ENCODE peak calls at places on chromosomes 6 and 20, in ten cellular contexts. W is adipocyte, L is astrocyte, E is IMR-90, J is ovary, N is cardiac muscle cell, Z is PC-9, F is endothelial cell of umbilical vein, T is BJ, B is GM23248. U is an unnamed sample.

GRCh38 chr6:11011787-11012234 is 32.3 kb downstream of the ELOVL2 start:
- DNase-seq in J (no peak), F (no peak), Z (peak; percentile 20), T (no peak), N (peak; percentile 65), L (no peak), W (no peak), B (peak; percentile 53), E (no peak), U (peak; percentile 72)

GRCh38 chr6:53325785-53326184 is 23.0 kb downstream of the ELOVL5 start:
- DNase-seq in J (no peak), Z (no peak), E (no peak), N (no peak), T (no peak), F (no peak), W (no peak), B (peak; percentile 65), L (peak; percentile 48), U (no peak)

GRCh38 chr6:132818404-132819359 is 4.3 kb downstream of the RPS12 start:
- DNase-seq in J (no peak), N (peak; percentile 30), L (no peak), F (no peak), Z (no peak), E (peak; percentile 30), W (peak; percentile 36), B (peak; percentile 50), T (no peak), U (no peak)

GRCh38 chr6:159077123-159077522 is 32.3 kb upstream of the TAGAP start:
- DNase-seq in N (peak; percentile 34), B (no peak), T (no peak), W (no peak), J (no peak), L (no peak), F (no peak), Z (no peak), E (no peak), U (no peak)

GRCh38 chr6:125099211-125100017 is 54.2 kb upstream of the TPD52L1 start:
- DNase-seq in Z (peak; percentile 74), L (peak; percentile 57), J (peak; percentile 49), T (no peak), N (peak; percentile 73), E (peak; percentile 50), W (peak; percentile 76), F (peak; percentile 60), B (peak; percentile 82), U (peak; percentile 46)

GRCh38 chr20:11247059-11247630 is 573.3 kb upstream of the JAG1 start:
- DNase-seq in L (no peak), W (no peak), Z (no peak), F (no peak), J (no peak), E (no peak), B (no peak), T (no peak), N (no peak), U (no peak)

GRCh38 chr20:43959079-43959919 is 44.6 kb downstream of the TOX2 start:
- DNase-seq in F (peak; percentile 52), B (peak; percentile 47), T (no peak), J (no peak), N (peak; percentile 62), L (no peak), Z (no peak), W (no peak), E (no peak), U (no peak)

GRCh38 chr20:37723668-37724067 is 29.8 kb downstream of the CTNNBL1 start:
- DNase-seq in F (no peak), Z (no peak), E (no peak), J (no peak), N (no peak), T (no peak), L (no peak), B (no peak), W (no peak), U (no peak)

GRCh38 chr20:21102691-21103311 is 3.4 kb downstream of the LINC00237 start:
- DNase-seq in B (peak; percentile 41), N (peak; percentile 31), Z (no peak), W (peak; percentile 22), F (no peak), E (peak; percentile 1), J (no peak), L (no peak), T (no peak), U (peak; percentile 41)

GRCh38 chr6:18155273-18155863 is at the start of gene KDM1B:
- DNase-seq in T (peak; percentile 81), Z (peak; percentile 99), W (peak; percentile 99), L (peak; percentile 92), F (peak; percentile 98), B (peak; percentile 99), N (peak; percentile 99), E (peak; percentile 98), J (peak; percentile 98), U (peak; percentile 98)

GRCh38 chr20:62940875-62941274 is 2.9 kb downstream of the GID8 start:
- DNase-seq in B (no peak), T (no peak), N (no peak), F (no peak), J (no peak), W (no peak), E (no peak), Z (no peak), L (no peak), U (no peak)
- H3K4me3 ChIP-seq in B (no peak overlapping the region), T (no peak overlapping the region), N (no peak overlapping the region), F (no peak overlapping the region), J (no peak overlapping the region), W (no peak overlapping the region), E (no peak overlapping the region), Z (no peak overlapping the region), L (no peak overlapping the region), U (no peak overlapping the region)

DNA sequence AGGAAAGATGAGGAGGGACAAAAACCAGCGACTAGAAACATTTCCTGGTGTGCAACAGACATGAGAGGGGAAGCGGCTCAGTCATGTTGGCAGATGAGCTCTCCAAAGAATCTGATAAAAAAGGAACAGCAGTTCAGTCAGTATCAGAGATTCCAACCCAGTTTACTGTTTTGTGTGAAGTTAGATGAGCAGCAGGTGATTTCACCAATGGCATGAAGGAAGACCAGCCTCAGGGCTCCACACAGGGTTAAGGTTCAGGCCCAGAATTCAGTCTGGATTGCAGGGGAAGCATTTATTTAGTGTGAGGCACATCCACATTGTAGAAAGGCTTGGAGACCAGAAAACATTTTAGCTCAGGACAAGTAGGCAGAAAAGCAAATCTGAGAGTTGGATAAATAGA is 317.8 kb downstream of the C6orf118 start:
- DNase-seq in L (no peak), N (no peak), E (no peak), B (no peak), W (no peak), T (no peak), Z (no peak), F (no peak), J (no peak), U (no peak)
- H3K27me3 ChIP-seq in L (no peaks in the 10 kb centered on the region), N (no peaks in the 10 kb centered on the region), E (no peaks in the 10 kb centered on the region), B (no peaks in the 10 kb centered on the region), W (no peaks in the 10 kb centered on the region), T (no peaks in the 10 kb centered on the region), Z (peaks cover 11% of the 10 kb centered on the region), F (no peaks in the 10 kb centered on the region), J (no peaks in the 10 kb centered on the region), U (no peaks in the 10 kb centered on the region)

GRCh38 chr6:26193467-26194328 is 106.5 kb downstream of the HFE start:
- DNase-seq in B (no peak), N (no peak), Z (no peak), L (no peak), T (no peak), E (no peak), F (no peak), W (no peak), J (no peak), U (no peak)

GRCh38 chr6:26194329-26194701 is 107.1 kb downstream of the HFE start:
- DNase-seq in W (no peak), F (no peak), T (no peak), J (no peak), B (no peak), Z (no peak), E (no peak), L (no peak), N (no peak), U (no peak)

GRCh38 chr6:26195376-26195923 is 108.2 kb downstream of the HFE start:
- DNase-seq in B (peak; percentile 96), T (peak; percentile 86), L (peak; percentile 95), J (peak; percentile 87), W (peak; percentile 97), F (peak; percentile 96), E (peak; percentile 97), N (peak; percentile 95), Z (peak; percentile 67), U (peak; percentile 89)

GRCh38 chr6:26195924-26196845 is 109.0 kb downstream of the HFE start:
- DNase-seq in Z (no peak), F (peak; percentile 28), L (no peak), W (peak; percentile 47), T (no peak), J (no peak), E (peak; percentile 23), B (peak; percentile 52), N (peak; percentile 23), U (no peak)

DNA sequence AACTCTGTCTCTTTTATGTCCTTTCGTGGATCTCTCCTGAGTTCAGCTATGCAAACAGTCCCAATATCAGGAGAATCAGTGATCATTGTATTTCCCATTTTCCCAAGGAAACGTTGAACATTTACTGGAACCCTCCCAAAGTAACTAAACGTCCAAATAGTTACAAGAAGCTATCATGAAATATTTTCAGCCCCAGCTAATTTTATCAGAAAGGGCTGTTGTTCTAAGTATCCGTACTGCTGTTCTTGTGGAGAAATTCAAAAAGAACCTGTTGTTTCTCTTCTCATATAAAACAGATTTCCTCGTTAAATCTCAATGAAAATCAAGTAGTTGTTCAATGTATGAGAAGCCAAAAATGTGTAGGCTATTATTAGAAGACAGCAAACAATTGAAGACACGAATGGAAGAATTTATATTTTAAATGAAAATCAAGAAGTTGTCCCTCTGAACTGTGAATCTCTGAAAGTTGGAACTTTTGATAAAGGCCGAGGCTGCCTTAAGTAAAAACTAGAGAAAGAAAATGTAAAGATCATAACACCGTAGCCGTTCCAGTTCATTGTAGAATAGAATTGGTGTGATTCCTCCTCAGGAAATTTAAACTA is 107.6 kb downstream of the HFE start:
- DNase-seq in W (peak; percentile 31), L (no peak), F (peak; percentile 63), B (peak; percentile 20), E (peak; percentile 32), Z (no peak), J (no peak), T (no peak), N (peak; percentile 16), U (no peak)
- H3K4me3 ChIP-seq in W (peak overlapping the region; percentile 83), L (peak overlapping the region; percentile 93), F (no peak overlapping the region), B (peak overlapping the region; percentile 75), E (peak overlapping the region; percentile 19), Z (peak overlapping the region; percentile 77), J (peak overlapping the region; percentile 55), T (peak overlapping the region; percentile 82), N (peak overlapping the region; percentile 75), U (peak overlapping the region; percentile 63)

DNA sequence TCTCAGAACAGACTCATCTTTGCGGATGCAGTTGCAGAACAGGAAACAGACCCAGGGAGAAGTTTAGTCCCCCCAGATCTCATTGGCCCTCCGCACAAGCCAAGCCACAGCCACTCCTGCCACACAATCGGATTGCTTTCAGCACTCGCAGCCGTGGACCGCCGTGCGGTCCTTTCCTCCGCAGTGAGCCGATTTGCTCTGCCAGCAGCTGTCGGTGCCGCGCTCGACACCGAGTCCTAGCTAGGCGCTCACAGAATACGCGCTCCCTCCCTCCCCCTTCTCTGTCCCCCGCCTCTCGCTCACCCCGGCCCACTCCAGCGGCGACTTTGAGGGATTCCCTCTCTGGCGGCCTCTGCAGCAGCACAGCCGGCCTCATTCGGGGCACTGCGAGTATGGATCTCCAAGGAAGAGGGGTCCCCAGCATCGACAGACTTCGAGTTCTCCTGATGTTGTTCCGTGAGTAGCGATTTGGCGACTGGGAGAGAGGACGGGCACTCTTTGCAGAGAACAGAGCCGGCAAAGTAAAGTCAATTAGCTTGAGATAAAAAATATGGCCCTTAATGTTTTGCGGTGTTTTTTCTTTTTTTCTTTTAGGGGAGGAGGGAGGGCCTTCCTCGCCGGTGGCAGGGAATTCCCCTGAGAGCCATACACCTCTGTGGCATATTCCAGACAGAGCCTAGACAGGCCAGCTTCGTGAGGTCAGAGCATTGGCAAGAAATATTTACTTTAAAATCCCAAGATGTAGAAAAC is at the start of gene LAMP5:
- DNase-seq in T (no peak), F (peak; percentile 18), B (peak; percentile 58), E (peak; percentile 29), N (peak; percentile 9), L (peak; percentile 17), J (no peak), W (peak; percentile 67), Z (no peak), U (no peak)
- H3K27me3 ChIP-seq in T (peaks cover 43% of the 10 kb centered on the region), F (peaks cover 97% of the 10 kb centered on the region), B (peaks cover 94% of the 10 kb centered on the region), E (peaks cover 61% of the 10 kb centered on the region), N (peaks cover 100% of the 10 kb centered on the region), L (peaks cover 54% of the 10 kb centered on the region), J (no peaks in the 10 kb centered on the region), W (peaks cover 86% of the 10 kb centered on the region), Z (peaks cover 82% of the 10 kb centered on the region), U (no peaks in the 10 kb centered on the region)

U was measured in Caco-2.